ENCODE peak calls at places on chromosomes 11 and 22, in five cellular contexts. Y is GM12878, T is HepG2, S is upper lobe of left lung, E is K562. G is an unnamed sample.

GRCh38 chr11:38971141-38971540 is 2373.1 kb upstream of the RAG2 start:
- ATAC-seq in Y (no peak), T (no peak), S (no peak), E (no peak), G (no peak)

GRCh38 chr11:13052130-13052541 is 43.0 kb downstream of the RASSF10 start:
- ATAC-seq in Y (peak; percentile 43), T (no peak), S (no peak), E (no peak), G (no peak)

GRCh38 chr11:60633645-60634044 is 65.8 kb upstream of the MS4A8 start:
- ATAC-seq in Y (peak; percentile 95), T (no peak), S (no peak), E (no peak), G (no peak)

GRCh38 chr11:130216591-130217132 is 57.1 kb downstream of the ST14 start:
- ATAC-seq in Y (no peak), T (peak; percentile 8), S (no peak), E (no peak), G (no peak)

GRCh38 chr11:14884667-14885273 is 7.3 kb downstream of the CYP2R1 start:
- ATAC-seq in Y (no peak), T (no peak), S (no peak), E (no peak), G (no peak)

GRCh38 chr22:20004464-20004863 is 12.2 kb downstream of the ARVCF start:
- ATAC-seq in Y (no peak), T (no peak), S (no peak), E (no peak), G (no peak)

GRCh38 chr11:123069878-123070821 is 8.2 kb upstream of the HSPA8 start:
- ATAC-seq in Y (peak; percentile 72), T (no peak), S (peak; percentile 38), E (peak; percentile 11), G (no peak)

GRCh38 chr11:117875397-117876048 is 935 bp downstream of the FXYD6 start:
- ATAC-seq in Y (no peak), T (no peak), S (peak; percentile 8), E (no peak), G (no peak)

GRCh38 chr22:46381142-46381541 is 45.6 kb downstream of the TRMU start:
- ATAC-seq in Y (no peak), T (no peak), S (no peak), E (no peak), G (no peak)

GRCh38 chr11:108199446-108200321 is 22.8 kb downstream of the NPAT start:
- ATAC-seq in Y (peak; percentile 86), T (no peak), S (peak; percentile 52), E (peak; percentile 85), G (no peak)

GRCh38 chr11:57667065-57667714 is 724 bp upstream of the ZDHHC5 start:
- ATAC-seq in Y (peak; percentile 80), T (peak; percentile 77), S (peak; percentile 95), E (peak; percentile 80), G (peak; percentile 91)

GRCh38 chr11:133163463-133164419 is 368.6 kb downstream of the OPCML start:
- ATAC-seq in Y (peak; percentile 96), T (peak; percentile 92), S (peak; percentile 78), E (peak; percentile 79), G (no peak)

GRCh38 chr22:49962751-49963646 is 2.4 kb downstream of the PIM3 start:
- ATAC-seq in Y (no peak), T (no peak), S (no peak), E (no peak), G (no peak)

DNA sequence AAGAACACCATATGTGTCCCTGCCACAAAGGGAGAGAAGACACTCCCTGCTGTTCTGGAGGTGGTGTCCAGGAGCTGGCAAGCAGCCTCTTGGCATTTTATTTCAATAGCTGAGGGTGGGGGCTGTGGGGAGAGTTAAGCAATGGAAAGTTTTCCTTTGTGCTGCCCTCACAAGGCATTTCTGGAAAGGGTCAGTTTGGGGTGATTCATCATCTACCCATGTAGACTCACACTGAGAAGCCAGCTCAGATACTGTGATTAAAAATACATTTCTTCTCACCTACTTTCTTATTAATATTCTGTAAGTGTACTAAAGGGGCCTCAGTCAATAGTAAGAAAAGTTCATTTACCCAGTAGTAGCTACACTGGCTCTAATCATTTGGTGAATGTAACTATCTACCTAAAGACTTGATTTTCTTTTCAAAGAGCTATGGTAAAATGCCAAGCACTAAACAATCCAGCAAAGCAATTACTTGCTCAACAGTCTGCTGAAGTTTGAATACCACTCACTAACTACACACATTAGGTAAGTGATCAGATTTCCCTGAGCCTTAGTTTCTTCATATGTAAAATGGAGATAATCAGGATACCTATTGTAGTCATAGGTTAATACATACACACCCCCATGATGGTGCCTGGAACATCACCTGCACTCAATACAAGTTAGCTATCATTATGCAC is 55.1 kb downstream of the SLC1A2 start:
- ATAC-seq in Y (no peak), T (no peak), S (peak; percentile 82), E (no peak), G (peak; percentile 85)
- TF ChIP-seq EP300 in Y (no peak), T (no peak), S (peak; percentile 19), E (no peak), G (no peak)

DNA sequence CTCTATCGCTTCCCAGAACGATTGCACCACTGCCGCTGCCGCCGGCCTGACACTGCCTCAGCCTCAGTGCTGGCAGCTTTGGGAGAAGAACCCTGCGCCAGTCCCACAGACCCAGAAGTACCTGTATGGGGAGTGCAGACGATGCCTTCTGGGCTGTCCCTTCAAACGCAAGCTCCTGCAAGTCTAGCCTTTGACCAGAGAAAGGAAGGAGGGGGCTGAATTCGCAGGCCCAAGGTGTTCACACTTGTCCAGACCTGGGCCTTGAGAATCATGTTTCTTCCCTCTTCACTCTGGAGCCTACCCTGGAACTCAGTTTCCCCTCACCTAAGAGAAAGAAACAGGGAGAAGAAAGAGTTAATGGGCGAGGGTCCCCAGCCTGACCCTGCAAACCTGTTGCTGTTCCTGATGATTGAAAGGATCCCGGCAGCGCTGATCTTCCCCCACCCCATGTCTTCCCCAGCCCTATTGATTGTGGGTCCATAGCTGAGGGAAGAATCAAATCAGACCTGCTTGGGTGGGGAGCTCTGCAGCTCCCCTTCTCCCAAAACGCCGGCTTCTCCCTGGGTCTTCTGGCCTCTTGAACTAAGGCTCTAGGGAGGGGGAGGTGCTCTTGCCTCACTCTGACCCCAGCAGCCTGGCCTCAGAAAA is 786 bp upstream of the MCAM start:
- ATAC-seq in Y (no peak), T (peak; percentile 45), S (no peak), E (no peak), G (no peak)
- H3K4me1 ChIP-seq in Y (peaks cover 46% of the 10 kb centered on the region), T (peaks cover 65% of the 10 kb centered on the region), S (peaks cover 79% of the 10 kb centered on the region), E (peaks cover 77% of the 10 kb centered on the region), G (peaks cover 99% of the 10 kb centered on the region)

GRCh38 chr11:110243804-110244203 is 52.6 kb downstream of the RDX start:
- ATAC-seq in Y (no peak), T (no peak), S (no peak), E (no peak), G (no peak)
- H3K36me3 ChIP-seq in Y (peaks cover 24% of the 10 kb centered on the region), T (peaks cover 16% of the 10 kb centered on the region), S (peaks cover 49% of the 10 kb centered on the region), E (peaks cover 66% of the 10 kb centered on the region), G (no peaks in the 10 kb centered on the region)

DNA sequence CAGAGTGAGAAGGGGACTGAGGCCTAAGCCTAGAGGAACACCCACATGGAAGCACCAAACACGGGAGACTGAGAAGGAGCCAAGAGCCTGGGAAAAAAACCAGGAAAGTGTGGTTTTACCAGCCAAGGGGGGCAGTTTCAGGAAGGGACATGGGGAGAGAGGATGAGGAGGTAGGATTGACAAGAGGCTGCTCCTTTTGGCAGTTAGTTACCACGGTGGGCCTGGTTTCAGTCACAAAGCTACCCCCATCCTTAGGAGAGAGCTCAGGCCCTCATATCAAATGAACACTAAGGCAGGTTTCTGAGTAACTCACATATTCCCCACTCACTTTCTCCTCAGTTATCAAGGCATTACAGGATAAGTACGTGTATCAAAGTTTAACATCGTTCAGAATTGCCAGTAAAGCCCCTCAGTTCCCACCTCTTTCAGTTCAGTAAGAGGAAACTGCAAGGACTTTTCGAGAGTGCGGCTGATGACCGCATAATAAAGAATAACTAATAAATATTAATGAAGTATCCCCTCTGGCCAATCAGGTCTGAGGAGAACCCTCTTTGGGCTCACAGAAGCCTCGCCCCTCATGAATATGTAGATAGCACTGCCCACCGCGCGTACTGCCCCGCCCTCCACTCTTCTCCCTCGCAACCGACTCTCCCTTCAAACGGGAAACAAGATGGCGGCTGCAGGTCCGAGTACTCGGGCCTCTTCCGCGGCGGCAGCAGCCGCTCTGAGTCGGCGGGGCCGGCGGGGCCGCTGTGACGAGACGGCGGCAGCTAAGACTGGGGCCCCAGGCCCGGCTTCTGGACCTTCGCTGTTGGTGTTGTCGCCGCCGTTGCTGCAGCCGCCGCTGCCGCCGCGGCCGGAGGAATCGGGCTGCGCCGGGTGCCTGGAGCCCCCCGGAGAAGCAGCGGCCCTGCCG is at the start of gene RNF169:
- ATAC-seq in Y (peak; percentile 99), T (peak; percentile 97), S (peak; percentile 99), E (peak; percentile 99), G (peak; percentile 100)
- TF ChIP-seq EP300 in Y (no peak), T (no peak), S (no peak), E (no peak), G (no peak)

GRCh38 chr11:67272327-67273259 is 6.3 kb downstream of the GRK2 start:
- ATAC-seq in Y (peak; percentile 38), T (no peak), S (peak; percentile 13), E (no peak), G (no peak)

GRCh38 chr11:67270256-67271211 is 4.3 kb downstream of the GRK2 start:
- ATAC-seq in Y (no peak), T (no peak), S (peak; percentile 14), E (no peak), G (no peak)

GRCh38 chr11:67271212-67271547 is 4.9 kb downstream of the GRK2 start:
- ATAC-seq in Y (no peak), T (no peak), S (no peak), E (no peak), G (no peak)

GRCh38 chr11:67273260-67273990 is 7.2 kb downstream of the GRK2 start:
- ATAC-seq in Y (no peak), T (no peak), S (no peak), E (no peak), G (no peak)

DNA sequence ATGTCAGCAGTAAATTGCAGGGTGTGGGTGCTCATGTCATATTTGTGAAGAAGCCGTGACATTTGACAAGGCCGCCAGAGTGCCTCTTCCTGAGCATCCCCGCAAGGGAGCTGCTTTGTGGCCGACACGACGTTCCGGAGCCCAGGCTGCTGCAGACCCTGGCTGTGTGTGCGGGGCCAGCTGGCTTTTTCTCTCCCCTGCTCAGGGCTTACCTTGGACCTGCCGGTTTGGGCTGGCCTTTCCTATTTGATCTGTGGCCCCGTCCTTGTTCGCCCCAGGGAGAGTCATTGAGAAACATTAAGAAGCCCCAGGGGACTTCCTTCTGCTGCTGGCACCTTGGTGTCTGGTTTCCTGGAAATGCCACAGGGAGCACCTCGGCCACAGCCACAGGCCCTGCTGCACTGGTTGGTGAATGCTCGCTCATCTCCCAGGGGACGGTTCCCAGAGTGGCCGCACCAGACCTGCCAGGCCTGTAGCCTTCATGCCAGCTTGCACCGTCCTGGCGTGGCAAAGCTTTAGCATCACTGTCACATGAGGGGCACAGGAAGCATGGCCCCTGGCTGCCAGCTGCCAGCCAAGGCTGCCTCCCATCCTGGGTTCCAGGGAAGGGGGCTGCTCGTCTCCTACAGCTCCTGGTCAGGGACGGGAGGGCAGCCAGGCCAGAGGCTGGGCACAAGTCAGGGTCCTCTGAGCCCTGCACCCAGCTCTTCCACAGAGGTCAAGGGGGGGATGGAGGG is 5.4 kb downstream of the GRK2 start:
- ATAC-seq in Y (peak; percentile 14), T (no peak), S (no peak), E (no peak), G (no peak)
- H3K4me1 ChIP-seq in Y (peaks cover 74% of the 10 kb centered on the region), T (peaks cover 41% of the 10 kb centered on the region), S (peaks cover 96% of the 10 kb centered on the region), E (peaks cover 90% of the 10 kb centered on the region), G (peaks cover 95% of the 10 kb centered on the region)

DNA sequence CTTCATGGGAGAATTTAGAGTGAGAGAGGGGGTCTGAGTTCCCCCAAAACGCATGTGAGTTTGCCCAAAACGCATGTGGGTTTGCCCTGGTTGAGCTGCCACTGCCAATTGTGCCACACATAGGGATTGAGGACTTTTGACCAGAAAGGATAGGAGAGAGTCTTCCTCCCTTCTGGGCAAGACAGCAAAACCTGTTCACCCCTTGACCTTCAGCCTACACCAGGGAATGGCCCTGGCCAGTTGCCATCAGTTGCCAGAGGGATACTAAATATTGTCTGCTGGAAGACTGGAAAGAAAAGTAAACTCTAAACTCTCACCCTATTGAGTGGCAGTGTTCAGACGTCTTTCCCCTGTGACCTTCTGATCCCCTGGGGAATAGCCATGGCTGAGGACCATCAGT is 363.8 kb downstream of the DLG2 start:
- ATAC-seq in Y (no peak), T (no peak), S (no peak), E (no peak), G (no peak)
- H3K36me3 ChIP-seq in Y (no peaks in the 10 kb centered on the region), T (no peaks in the 10 kb centered on the region), S (no peaks in the 10 kb centered on the region), E (no peaks in the 10 kb centered on the region), G (peaks cover 17% of the 10 kb centered on the region)

G was measured in gastroesophageal sphincter.